ENCODE peak calls at places on chromosome 20, in seven cellular contexts. One of them, this sample, is unnamed.

GRCh38 chr20:25274891-25275812 is 27.3 kb downstream of the PYGB start:
- DNase-seq in WERI-Rb-1: peak
- DNase-seq in left ventricle myocardium inferior: peak
- DNase-seq in AG04449: no peak
- DNase-seq in endothelial cell of umbilical vein: no peak
- DNase-seq in cardiac fibroblast: no peak
- DNase-seq in dorsolateral prefrontal cortex: peak
- DNase-seq in this sample: no peak

GRCh38 chr20:21102252-21102609 is 3.9 kb downstream of the LINC00237 start:
- DNase-seq in left ventricle myocardium inferior: no peak
- DNase-seq in cardiac fibroblast: no peak
- DNase-seq in dorsolateral prefrontal cortex: no peak
- DNase-seq in AG04449: no peak
- DNase-seq in endothelial cell of umbilical vein: no peak
- DNase-seq in WERI-Rb-1: no peak
- DNase-seq in this sample: no peak

GRCh38 chr20:57649617-57650015 is 29.4 kb upstream of the ZBP1 start:
- DNase-seq in left ventricle myocardium inferior: no peak
- DNase-seq in cardiac fibroblast: no peak
- DNase-seq in endothelial cell of umbilical vein: no peak
- DNase-seq in WERI-Rb-1: no peak
- DNase-seq in dorsolateral prefrontal cortex: no peak
- DNase-seq in AG04449: no peak
- DNase-seq in this sample: no peak

GRCh38 chr20:48682529-48683385 is 145.0 kb downstream of the PREX1 start:
- DNase-seq in endothelial cell of umbilical vein: peak
- DNase-seq in cardiac fibroblast: peak
- DNase-seq in left ventricle myocardium inferior: peak
- DNase-seq in AG04449: peak
- DNase-seq in dorsolateral prefrontal cortex: peak
- DNase-seq in WERI-Rb-1: peak
- DNase-seq in this sample: peak

GRCh38 chr20:52033313-52033712 is 158.3 kb downstream of the ZFP64 start:
- DNase-seq in WERI-Rb-1: no peak
- DNase-seq in AG04449: no peak
- DNase-seq in dorsolateral prefrontal cortex: no peak
- DNase-seq in cardiac fibroblast: no peak
- DNase-seq in endothelial cell of umbilical vein: no peak
- DNase-seq in left ventricle myocardium inferior: no peak
- DNase-seq in this sample: no peak

GRCh38 chr20:62164879-62165761 is 17.7 kb upstream of the MTG2 start:
- DNase-seq in cardiac fibroblast: no peak
- DNase-seq in dorsolateral prefrontal cortex: no peak
- DNase-seq in AG04449: no peak
- DNase-seq in left ventricle myocardium inferior: no peak
- DNase-seq in WERI-Rb-1: no peak
- DNase-seq in endothelial cell of umbilical vein: no peak
- DNase-seq in this sample: no peak

GRCh38 chr20:9068896-9069663 is at the start of gene PLCB4:
- DNase-seq in dorsolateral prefrontal cortex: peak
- DNase-seq in endothelial cell of umbilical vein: peak
- DNase-seq in AG04449: no peak
- DNase-seq in WERI-Rb-1: peak
- DNase-seq in cardiac fibroblast: peak
- DNase-seq in left ventricle myocardium inferior: peak
- DNase-seq in this sample: no peak

GRCh38 chr20:15618912-15619311 is 954.3 kb downstream of the KIF16B start:
- DNase-seq in endothelial cell of umbilical vein: no peak
- DNase-seq in left ventricle myocardium inferior: no peak
- DNase-seq in AG04449: no peak
- DNase-seq in WERI-Rb-1: no peak
- DNase-seq in cardiac fibroblast: no peak
- DNase-seq in dorsolateral prefrontal cortex: no peak
- DNase-seq in this sample: no peak

GRCh38 chr20:38198238-38198861 is 33.3 kb upstream of the TGM2 start:
- DNase-seq in WERI-Rb-1: no peak
- DNase-seq in endothelial cell of umbilical vein: no peak
- DNase-seq in cardiac fibroblast: no peak
- DNase-seq in left ventricle myocardium inferior: no peak
- DNase-seq in dorsolateral prefrontal cortex: no peak
- DNase-seq in AG04449: no peak
- DNase-seq in this sample: no peak

GRCh38 chr20:11445891-11446290 is 471.8 kb upstream of the BTBD3 start:
- DNase-seq in dorsolateral prefrontal cortex: no peak
- DNase-seq in cardiac fibroblast: peak
- DNase-seq in endothelial cell of umbilical vein: no peak
- DNase-seq in left ventricle myocardium inferior: no peak
- DNase-seq in AG04449: no peak
- DNase-seq in WERI-Rb-1: no peak
- DNase-seq in this sample: no peak

GRCh38 chr20:63026582-63027424 is 20.0 kb upstream of the BHLHE23 start:
- DNase-seq in endothelial cell of umbilical vein: no peak
- DNase-seq in WERI-Rb-1: no peak
- DNase-seq in dorsolateral prefrontal cortex: no peak
- DNase-seq in cardiac fibroblast: no peak
- DNase-seq in left ventricle myocardium inferior: peak
- DNase-seq in AG04449: no peak
- DNase-seq in this sample: no peak

GRCh38 chr20:64188682-64189529 is 24.7 kb downstream of the MYT1 start:
- DNase-seq in dorsolateral prefrontal cortex: no peak
- DNase-seq in endothelial cell of umbilical vein: peak
- DNase-seq in WERI-Rb-1: peak
- DNase-seq in cardiac fibroblast: peak
- DNase-seq in left ventricle myocardium inferior: no peak
- DNase-seq in AG04449: no peak
- DNase-seq in this sample: no peak

GRCh38 chr20:23309781-23310180 is 40.8 kb upstream of the NXT1 start:
- DNase-seq in WERI-Rb-1: no peak
- DNase-seq in dorsolateral prefrontal cortex: no peak
- DNase-seq in left ventricle myocardium inferior: no peak
- DNase-seq in AG04449: no peak
- DNase-seq in cardiac fibroblast: no peak
- DNase-seq in endothelial cell of umbilical vein: no peak
- DNase-seq in this sample: no peak

GRCh38 chr20:21048841-21049273 is 57.3 kb downstream of the LINC00237 start:
- DNase-seq in WERI-Rb-1: peak
- DNase-seq in dorsolateral prefrontal cortex: no peak
- DNase-seq in endothelial cell of umbilical vein: peak
- DNase-seq in AG04449: no peak
- DNase-seq in left ventricle myocardium inferior: peak
- DNase-seq in cardiac fibroblast: peak
- DNase-seq in this sample: no peak

GRCh38 chr20:41081276-41081814 is 52.7 kb downstream of the TOP1 start:
- DNase-seq in cardiac fibroblast: no peak
- DNase-seq in left ventricle myocardium inferior: no peak
- DNase-seq in AG04449: no peak
- DNase-seq in WERI-Rb-1: no peak
- DNase-seq in dorsolateral prefrontal cortex: no peak
- DNase-seq in endothelial cell of umbilical vein: no peak
- DNase-seq in this sample: peak

GRCh38 chr20:22506827-22507226 is 77.5 kb downstream of the FOXA2 start:
- DNase-seq in endothelial cell of umbilical vein: no peak
- DNase-seq in AG04449: no peak
- DNase-seq in dorsolateral prefrontal cortex: no peak
- DNase-seq in left ventricle myocardium inferior: no peak
- DNase-seq in WERI-Rb-1: no peak
- DNase-seq in cardiac fibroblast: no peak
- DNase-seq in this sample: no peak

GRCh38 chr20:4267242-4267641 is 251.9 kb upstream of the RNF24 start:
- DNase-seq in AG04449: no peak
- DNase-seq in left ventricle myocardium inferior: no peak
- DNase-seq in dorsolateral prefrontal cortex: no peak
- DNase-seq in cardiac fibroblast: no peak
- DNase-seq in WERI-Rb-1: no peak
- DNase-seq in endothelial cell of umbilical vein: no peak
- DNase-seq in this sample: no peak

GRCh38 chr20:60359010-60359409 is 400.8 kb downstream of the CDH26 start:
- DNase-seq in cardiac fibroblast: no peak
- DNase-seq in endothelial cell of umbilical vein: no peak
- DNase-seq in dorsolateral prefrontal cortex: no peak
- DNase-seq in left ventricle myocardium inferior: no peak
- DNase-seq in WERI-Rb-1: no peak
- DNase-seq in AG04449: no peak
- DNase-seq in this sample: no peak

GRCh38 chr20:235891-236290 is 8.8 kb downstream of the DEFB129 start:
- DNase-seq in AG04449: no peak
- DNase-seq in left ventricle myocardium inferior: no peak
- DNase-seq in cardiac fibroblast: peak
- DNase-seq in WERI-Rb-1: no peak
- DNase-seq in endothelial cell of umbilical vein: peak
- DNase-seq in dorsolateral prefrontal cortex: no peak
- DNase-seq in this sample: no peak
- TF ChIP-seq CTCF in AG04449: no peak
- TF ChIP-seq CTCF in left ventricle myocardium inferior: peak
- TF ChIP-seq CTCF in cardiac fibroblast: peak
- TF ChIP-seq CTCF in WERI-Rb-1: peak
- TF ChIP-seq CTCF in endothelial cell of umbilical vein: peak
- TF ChIP-seq CTCF in dorsolateral prefrontal cortex: no peak
- TF ChIP-seq CTCF in this sample: no peak

GRCh38 chr20:19977373-19977770 is 39.8 kb upstream of the NAA20 start:
- DNase-seq in AG04449: no peak
- DNase-seq in left ventricle myocardium inferior: no peak
- DNase-seq in WERI-Rb-1: no peak
- DNase-seq in dorsolateral prefrontal cortex: no peak
- DNase-seq in endothelial cell of umbilical vein: no peak
- DNase-seq in cardiac fibroblast: no peak
- DNase-seq in this sample: no peak
- H3K4me3 ChIP-seq in AG04449: peak
- H3K4me3 ChIP-seq in left ventricle myocardium inferior: peak
- H3K4me3 ChIP-seq in WERI-Rb-1: no peak
- H3K4me3 ChIP-seq in dorsolateral prefrontal cortex: peak
- H3K4me3 ChIP-seq in endothelial cell of umbilical vein: no peak
- H3K4me3 ChIP-seq in cardiac fibroblast: peak
- H3K4me3 ChIP-seq in this sample: peak

DNA sequence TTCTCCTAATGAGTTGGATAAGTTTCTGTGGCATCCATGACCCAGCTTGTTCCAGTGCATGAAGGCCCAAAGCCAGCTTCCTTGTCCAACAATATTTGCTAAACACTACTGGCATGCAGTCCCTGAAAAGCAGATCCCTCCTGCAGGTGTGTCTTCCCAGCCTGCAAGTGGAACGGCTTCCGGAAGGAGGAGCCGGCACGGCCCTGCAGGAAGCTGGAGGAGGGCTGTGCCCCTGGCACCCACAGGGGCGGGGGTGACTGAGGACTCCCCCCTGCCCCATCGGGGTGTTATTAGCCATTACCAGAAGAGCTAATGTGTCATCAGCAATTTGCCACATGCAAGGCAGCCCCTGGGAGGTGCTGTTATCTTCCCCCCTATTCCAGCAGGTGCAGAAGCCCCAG is 27.4 kb downstream of the NPEPL1 start:
- DNase-seq in cardiac fibroblast: no peak
- DNase-seq in endothelial cell of umbilical vein: no peak
- DNase-seq in AG04449: no peak
- DNase-seq in left ventricle myocardium inferior: no peak
- DNase-seq in WERI-Rb-1: no peak
- DNase-seq in dorsolateral prefrontal cortex: peak
- DNase-seq in this sample: no peak
- TF ChIP-seq CTCF in cardiac fibroblast: no peak
- TF ChIP-seq CTCF in endothelial cell of umbilical vein: no peak
- TF ChIP-seq CTCF in AG04449: no peak
- TF ChIP-seq CTCF in left ventricle myocardium inferior: no peak
- TF ChIP-seq CTCF in WERI-Rb-1: no peak
- TF ChIP-seq CTCF in dorsolateral prefrontal cortex: no peak
- TF ChIP-seq CTCF in this sample: no peak

GRCh38 chr20:50765674-50766073 is 29.2 kb upstream of the BCAS4 start:
- DNase-seq in endothelial cell of umbilical vein: no peak
- DNase-seq in WERI-Rb-1: no peak
- DNase-seq in left ventricle myocardium inferior: no peak
- DNase-seq in cardiac fibroblast: no peak
- DNase-seq in dorsolateral prefrontal cortex: no peak
- DNase-seq in AG04449: no peak
- DNase-seq in this sample: no peak

GRCh38 chr20:50762045-50762422 is 30.7 kb downstream of the PARD6B start:
- DNase-seq in cardiac fibroblast: peak
- DNase-seq in left ventricle myocardium inferior: no peak
- DNase-seq in WERI-Rb-1: no peak
- DNase-seq in endothelial cell of umbilical vein: no peak
- DNase-seq in dorsolateral prefrontal cortex: no peak
- DNase-seq in AG04449: no peak
- DNase-seq in this sample: no peak

GRCh38 chr20:50759678-50760077 is 28.3 kb downstream of the PARD6B start:
- DNase-seq in left ventricle myocardium inferior: no peak
- DNase-seq in AG04449: no peak
- DNase-seq in dorsolateral prefrontal cortex: no peak
- DNase-seq in WERI-Rb-1: no peak
- DNase-seq in endothelial cell of umbilical vein: no peak
- DNase-seq in cardiac fibroblast: no peak
- DNase-seq in this sample: no peak

GRCh38 chr20:50758992-50759391 is 27.6 kb downstream of the PARD6B start:
- DNase-seq in cardiac fibroblast: no peak
- DNase-seq in endothelial cell of umbilical vein: no peak
- DNase-seq in dorsolateral prefrontal cortex: no peak
- DNase-seq in WERI-Rb-1: no peak
- DNase-seq in AG04449: no peak
- DNase-seq in left ventricle myocardium inferior: no peak
- DNase-seq in this sample: no peak

DNA sequence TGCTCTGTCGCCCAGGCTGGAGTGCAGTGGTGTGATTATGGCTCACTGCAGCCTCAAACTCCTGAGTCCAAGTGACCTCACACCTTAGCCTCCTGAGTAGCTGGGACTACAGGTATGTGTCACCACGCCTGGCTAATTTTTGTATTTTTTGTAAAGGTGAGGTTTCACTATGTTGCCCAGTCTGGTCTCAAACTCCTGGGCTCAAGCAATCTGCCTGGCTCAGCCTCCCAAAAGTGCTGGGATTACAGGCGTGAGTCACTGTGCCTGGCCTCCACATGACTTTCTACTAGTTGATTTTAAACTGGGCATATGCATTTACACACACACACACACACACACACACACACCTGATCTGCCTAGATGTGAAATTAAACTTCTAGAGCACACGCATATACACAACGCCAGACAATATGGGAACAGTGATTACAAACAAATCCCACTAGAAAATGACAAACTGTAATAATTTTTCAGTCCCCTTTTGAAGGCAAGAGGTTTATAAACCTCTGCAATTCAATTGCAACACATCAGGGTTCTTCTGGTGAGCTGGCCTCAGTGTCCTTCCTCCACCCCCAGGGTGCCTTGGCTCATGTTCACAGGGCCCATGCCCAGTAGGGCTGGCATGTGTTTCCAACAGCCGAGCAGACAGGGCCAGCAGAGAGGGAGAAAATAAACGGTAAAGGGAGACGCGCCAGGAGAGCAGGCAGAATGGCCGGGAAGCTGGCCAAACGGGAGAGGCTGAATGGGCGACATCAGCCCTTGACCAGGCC is 31.2 kb downstream of the PARD6B start:
- DNase-seq in endothelial cell of umbilical vein: no peak
- DNase-seq in left ventricle myocardium inferior: peak
- DNase-seq in AG04449: no peak
- DNase-seq in cardiac fibroblast: peak
- DNase-seq in WERI-Rb-1: no peak
- DNase-seq in dorsolateral prefrontal cortex: peak
- DNase-seq in this sample: no peak
- H3K4me3 ChIP-seq in endothelial cell of umbilical vein: no peak
- H3K4me3 ChIP-seq in left ventricle myocardium inferior: no peak
- H3K4me3 ChIP-seq in AG04449: no peak
- H3K4me3 ChIP-seq in cardiac fibroblast: no peak
- H3K4me3 ChIP-seq in WERI-Rb-1: no peak
- H3K4me3 ChIP-seq in dorsolateral prefrontal cortex: no peak
- H3K4me3 ChIP-seq in this sample: no peak

This sample was measured in astrocyte of the cerebellum.